ENCODE peak calls at places on chromosomes 13 and 19, in six cellular contexts. B, E, J, C, H and L are unnamed samples.

GRCh38 chr13:44904982-44905381 is 84.3 kb downstream of the NUFIP1 start:
- DNase-seq in B (no peak), E (peak; percentile 32), H (no peak), J (no peak), C (peak; percentile 90), L (no peak)

GRCh38 chr19:45517238-45517637 is 10.0 kb downstream of the VASP start:
- DNase-seq in C (no peak), B (peak; percentile 33), J (no peak), E (no peak), H (no peak), L (no peak)

GRCh38 chr13:96796234-96796633 is 198.0 kb downstream of the OXGR1 start:
- DNase-seq in C (no peak), H (no peak), B (no peak), E (no peak), J (no peak), L (no peak)

GRCh38 chr19:20038358-20039202 is 725 bp downstream of the ZNF682 start:
- DNase-seq in J (no peak), C (no peak), B (no peak), H (no peak), E (no peak), L (no peak)

GRCh38 chr13:98254541-98254940 is 77.5 kb upstream of the RNF113B start:
- DNase-seq in J (no peak), E (no peak), C (no peak), H (no peak), B (no peak), L (no peak)

GRCh38 chr13:23996456-23996855 is 99.2 kb upstream of the C1QTNF9B start:
- DNase-seq in J (no peak), E (no peak), C (no peak), B (no peak), H (no peak), L (no peak)

GRCh38 chr13:24220086-24220703 is 59.7 kb downstream of the SPATA13 start:
- DNase-seq in B (peak; percentile 38), H (no peak), J (peak; percentile 50), E (peak; percentile 46), C (peak; percentile 61), L (peak; percentile 37)

GRCh38 chr19:39112338-39112890 is 13.2 kb upstream of the PAK4 start:
- DNase-seq in C (no peak), E (peak; percentile 99), J (peak; percentile 96), H (no peak), B (no peak), L (peak; percentile 81)

GRCh38 chr19:15532779-15533521 is 24.6 kb downstream of the CYP4F22 start:
- DNase-seq in E (no peak), J (no peak), H (no peak), B (peak; percentile 13), C (no peak), L (no peak)

GRCh38 chr13:75219479-75220237 is 262.3 kb downstream of the TBC1D4 start:
- DNase-seq in E (peak; percentile 58), C (peak; percentile 27), J (no peak), H (peak; percentile 93), B (peak; percentile 74), L (no peak)

GRCh38 chr13:42732073-42732472 is 49.3 kb upstream of the FAM216B start:
- DNase-seq in E (no peak), B (no peak), J (no peak), C (no peak), H (no peak), L (no peak)

GRCh38 chr13:26457212-26457611 is 100.3 kb upstream of the WASF3 start:
- DNase-seq in E (no peak), C (no peak), H (no peak), J (no peak), B (no peak), L (no peak)

GRCh38 chr19:10936661-10937084 is 8.1 kb downstream of the TIMM29 start:
- DNase-seq in J (peak; percentile 57), B (peak; percentile 70), H (no peak), C (peak; percentile 71), E (peak; percentile 56), L (no peak)

GRCh38 chr19:39085392-39085791 is 1.2 kb downstream of the ACP7 start:
- DNase-seq in B (no peak), C (no peak), J (no peak), E (no peak), H (no peak), L (no peak)

GRCh38 chr13:104976964-104977363 is 1558.5 kb downstream of the EFNB2 start:
- DNase-seq in B (no peak), E (no peak), C (no peak), J (no peak), H (no peak), L (no peak)

GRCh38 chr19:3494559-3494958 is 5.9 kb downstream of the DOHH start:
- DNase-seq in C (no peak), B (no peak), E (no peak), H (no peak), J (no peak), L (no peak)

GRCh38 chr19:35353635-35354034 is 4.6 kb upstream of the FFAR3 start:
- DNase-seq in E (no peak), B (no peak), H (peak; percentile 54), C (no peak), J (no peak), L (no peak)

GRCh38 chr13:74487091-74487722 is 353.0 kb upstream of the KLF12 start:
- DNase-seq in B (no peak), C (no peak), H (no peak), E (no peak), J (no peak), L (no peak)

GRCh38 chr19:54232552-54232934 is 9.7 kb upstream of the LILRB3 start:
- DNase-seq in B (no peak), C (no peak), J (no peak), H (no peak), E (no peak), L (no peak)

GRCh38 chr19:54233941-54234340 is 8.6 kb downstream of the LILRA6 start:
- DNase-seq in B (no peak), J (no peak), E (no peak), C (no peak), H (peak; percentile 19), L (no peak)

GRCh38 chr19:54229146-54229545 is 6.3 kb upstream of the LILRB3 start:
- DNase-seq in B (no peak), E (no peak), C (no peak), H (no peak), J (no peak), L (no peak)

GRCh38 chr19:54230031-54230430 is 7.2 kb upstream of the LILRB3 start:
- DNase-seq in B (no peak), H (peak; percentile 28), J (no peak), E (no peak), C (no peak), L (no peak)

DNA sequence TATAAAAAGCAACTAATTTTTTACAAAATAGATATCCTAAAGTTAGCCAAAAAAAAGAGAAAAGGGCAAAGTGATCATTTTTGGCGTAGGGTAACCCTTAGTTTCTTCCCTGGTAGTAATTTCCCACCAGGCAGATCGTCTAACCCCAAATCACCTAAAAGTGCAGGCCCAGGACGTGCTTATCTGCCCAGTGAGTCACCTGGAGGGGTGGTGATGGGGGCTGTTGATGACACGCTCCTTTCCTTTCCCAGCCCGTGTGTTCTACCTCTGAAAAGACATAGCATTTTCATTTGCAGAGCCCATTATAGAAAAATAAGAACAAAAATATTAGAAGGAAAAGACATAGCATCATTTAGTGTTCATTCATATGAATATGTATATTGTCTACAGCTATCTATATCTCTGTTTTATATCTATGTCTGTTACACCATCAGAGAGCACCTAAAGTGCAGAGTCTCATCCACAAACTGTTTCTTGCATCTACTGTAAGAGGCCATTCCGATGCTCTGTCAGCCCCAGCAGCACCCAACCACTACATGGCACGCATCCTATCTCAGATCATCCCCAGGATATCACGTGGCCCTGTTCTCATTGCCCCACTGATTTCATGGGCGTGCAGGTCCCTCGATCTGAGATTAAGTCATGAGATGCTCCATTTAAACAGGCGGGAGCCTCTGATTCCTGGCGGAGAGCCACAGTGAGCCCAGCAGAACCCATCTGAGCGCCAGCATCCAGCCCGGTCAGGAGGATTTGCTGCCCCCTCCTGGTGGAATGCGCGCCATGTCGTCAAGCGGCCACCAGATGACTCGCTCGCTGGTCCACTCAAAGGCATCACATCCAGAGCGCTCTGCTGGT is 8.5 kb upstream of the LILRB3 start:
- DNase-seq in E (peak; percentile 57), C (peak; percentile 38), B (peak; percentile 92), J (no peak), H (peak; percentile 96), L (no peak)
- H3K27ac ChIP-seq in E (no peak overlapping the region), C (no peak overlapping the region), B (no peak overlapping the region), J (no peak overlapping the region), H (no peak overlapping the region), L (no peak overlapping the region)

GRCh38 chr19:719081-719512 is 10.4 kb downstream of the PALM start:
- DNase-seq in C (no peak), E (no peak), H (no peak), B (peak; percentile 49), J (no peak), L (no peak)

GRCh38 chr19:719636-720377 is 11.1 kb downstream of the PALM start:
- DNase-seq in B (peak; percentile 91), J (no peak), C (no peak), H (no peak), E (no peak), L (no peak)

GRCh38 chr19:718251-719024 is 9.7 kb downstream of the PALM start:
- DNase-seq in H (no peak), C (no peak), J (no peak), E (no peak), B (no peak), L (no peak)

GRCh38 chr19:722553-723101 is 13.9 kb downstream of the PALM start:
- DNase-seq in B (no peak), H (peak; percentile 82), C (no peak), E (no peak), J (no peak), L (no peak)

DNA sequence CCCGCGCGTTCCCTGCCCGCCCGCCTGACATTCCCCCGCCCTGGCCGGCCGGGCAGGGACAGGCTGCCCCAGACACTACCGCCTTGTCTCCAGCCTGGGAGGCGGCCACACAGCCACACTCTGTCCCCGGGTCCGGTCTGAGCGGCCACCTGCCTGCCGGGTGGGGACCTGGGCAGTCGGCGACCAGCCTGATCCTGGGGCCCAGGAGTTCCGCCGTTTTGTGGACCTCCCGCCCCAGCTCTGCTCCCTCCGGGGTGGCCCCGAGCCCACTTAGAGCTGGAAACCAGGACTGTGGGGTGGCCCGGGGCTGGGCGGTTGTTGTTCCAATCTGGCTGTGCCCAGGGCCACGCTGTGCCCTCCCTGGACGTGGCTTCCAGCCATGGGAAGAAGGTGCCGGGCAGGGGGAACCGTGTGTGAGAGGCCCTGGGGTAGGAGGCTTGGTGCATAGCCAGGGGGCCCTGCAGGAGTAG is 12.0 kb downstream of the PALM start:
- DNase-seq in E (no peak), H (no peak), J (no peak), C (no peak), B (no peak), L (no peak)
- H3K27ac ChIP-seq in E (no peak overlapping the region), H (peak overlapping the region; percentile 38), J (no peak overlapping the region), C (no peak overlapping the region), B (no peak overlapping the region), L (no peak overlapping the region)

GRCh38 chr19:18453269-18454024 is 15.5 kb upstream of the ISYNA1 start:
- DNase-seq in C (no peak), H (no peak), J (no peak), E (no peak), B (no peak), L (no peak)
- H3K27ac ChIP-seq in C (peak overlapping the region; percentile 2), H (no peak overlapping the region), J (no peak overlapping the region), E (no peak overlapping the region), B (no peak overlapping the region), L (peak overlapping the region; percentile 77)

DNA sequence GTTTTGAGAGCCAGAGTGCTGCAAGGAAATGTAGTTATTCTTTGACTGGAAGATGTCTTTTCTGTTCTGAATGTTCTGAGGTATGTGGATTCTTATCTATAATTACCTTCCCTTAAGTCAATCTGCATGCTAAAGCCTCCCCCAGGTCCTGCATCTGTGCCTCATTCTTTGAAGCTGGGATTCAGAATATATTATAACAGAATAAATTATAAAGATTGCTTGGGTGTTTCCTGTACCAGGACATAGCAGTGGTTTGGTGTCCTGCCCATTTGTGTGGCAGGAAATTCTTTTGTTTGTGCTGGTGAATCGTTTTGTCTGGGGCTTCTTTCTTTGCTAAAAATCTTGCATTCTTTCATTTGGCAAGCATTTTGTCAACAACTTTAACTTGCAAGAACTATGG is 60.2 kb downstream of the ITGBL1 start:
- DNase-seq in B (no peak), J (no peak), H (no peak), C (no peak), E (no peak), L (no peak)
- H3K27ac ChIP-seq in B (no peak overlapping the region), J (no peak overlapping the region), H (no peak overlapping the region), C (no peak overlapping the region), E (no peak overlapping the region), L (no peak overlapping the region)